ENCODE peak calls at places on chromosome 6, in five cellular contexts. R, I, Z, M and G are unnamed samples.

GRCh38 chr6:94751641-94752329 is 825.5 kb upstream of the MANEA start:
- DNase-seq in M (no peak), I (no peak), Z (peak), R (no peak), G (no peak)

GRCh38 chr6:35776364-35777215 is at the start of gene CLPSL2:
- DNase-seq in Z (no peak), M (peak), I (peak), R (no peak), G (peak)

GRCh38 chr6:142756215-142756630 is 188.8 kb downstream of the HIVEP2 start:
- DNase-seq in I (peak), Z (peak), M (no peak), R (no peak), G (no peak)

GRCh38 chr6:80488190-80488589 is 381.7 kb downstream of the BCKDHB start:
- DNase-seq in M (no peak), I (no peak), Z (no peak), R (no peak), G (no peak)

GRCh38 chr6:44642870-44643522 is 255.5 kb downstream of the CDC5L start:
- DNase-seq in Z (no peak), R (no peak), I (no peak), M (no peak), G (no peak)

GRCh38 chr6:47083586-47084047 is 41.5 kb upstream of the ADGRF1 start:
- DNase-seq in Z (peak), R (peak), M (no peak), I (peak), G (peak)

GRCh38 chr6:106886444-106886843 is 88.1 kb downstream of the CD24 start:
- DNase-seq in R (no peak), I (no peak), Z (no peak), M (no peak), G (no peak)

GRCh38 chr6:116017546-116018276 is 43.0 kb downstream of the FRK start:
- DNase-seq in M (no peak), R (no peak), I (no peak), Z (no peak), G (no peak)

GRCh38 chr6:38034269-38034914 is 214.9 kb downstream of the ZFAND3 start:
- DNase-seq in Z (peak), I (peak), M (peak), R (no peak), G (no peak)

GRCh38 chr6:28907394-28907793 is 16.4 kb downstream of the TRIM27 start:
- DNase-seq in M (no peak), Z (peak), I (peak), R (no peak), G (no peak)

GRCh38 chr6:39493717-39494116 is 171.2 kb upstream of the KCNK16 start:
- DNase-seq in R (no peak), M (no peak), Z (peak), I (peak), G (no peak)

GRCh38 chr6:72619883-72620696 is 1.8 kb upstream of the KCNQ5 start:
- DNase-seq in I (peak), R (peak), M (peak), Z (no peak), G (no peak)

GRCh38 chr6:123965894-123966293 is 162.2 kb downstream of the NKAIN2 start:
- DNase-seq in Z (peak), I (peak), M (peak), R (no peak), G (no peak)

GRCh38 chr6:36745283-36745682 is 47.7 kb downstream of the RAB44 start:
- DNase-seq in R (no peak), I (no peak), M (no peak), Z (no peak), G (no peak)

GRCh38 chr6:3138341-3138740 is 19.0 kb downstream of the TUBB2A start:
- DNase-seq in Z (peak), M (no peak), R (no peak), I (peak), G (no peak)

GRCh38 chr6:163625265-163625664 is 210.7 kb downstream of the QKI start:
- DNase-seq in M (no peak), Z (no peak), I (no peak), R (no peak), G (no peak)

GRCh38 chr6:127939442-127940066 is 38.7 kb upstream of the THEMIS start:
- DNase-seq in Z (peak), R (no peak), M (no peak), I (peak), G (no peak)

GRCh38 chr6:108650781-108651180 is 90.1 kb downstream of the FOXO3 start:
- DNase-seq in R (no peak), M (no peak), I (peak), Z (peak), G (no peak)

GRCh38 chr6:6221829-6222535 is 98.5 kb downstream of the F13A1 start:
- DNase-seq in R (no peak), Z (no peak), M (peak), I (no peak), G (no peak)

GRCh38 chr6:129515004-129515403 is 195.0 kb downstream of the ARHGAP18 start:
- DNase-seq in Z (no peak), R (no peak), I (no peak), M (no peak), G (no peak)

GRCh38 chr6:7045331-7045730 is 62.4 kb upstream of the RREB1 start:
- DNase-seq in M (no peak), R (no peak), I (no peak), Z (no peak), G (no peak)

GRCh38 chr6:153373869-153374268 is 242.8 kb upstream of the RGS17 start:
- DNase-seq in I (no peak), M (no peak), R (no peak), Z (no peak), G (no peak)

GRCh38 chr6:157403011-157403683 is 22.2 kb downstream of the ZDHHC14 start:
- DNase-seq in Z (no peak), M (no peak), I (no peak), R (no peak), G (no peak)

GRCh38 chr6:91608428-91608827 is 1021.6 kb upstream of the MAP3K7 start:
- DNase-seq in Z (no peak), R (peak), I (no peak), M (peak), G (no peak)

GRCh38 chr6:167396659-167397490 is 72.0 kb downstream of the TTLL2 start:
- DNase-seq in R (peak), I (no peak), M (no peak), Z (no peak), G (no peak)

GRCh38 chr6:156718647-156719394 is 58.4 kb upstream of the ARID1B start:
- DNase-seq in I (peak), R (peak), M (peak), Z (no peak), G (no peak)

GRCh38 chr6:166540631-166541331 is 45.7 kb downstream of the RAMACL start:
- DNase-seq in R (no peak), I (no peak), Z (no peak), M (no peak), G (no peak)

GRCh38 chr6:6333498-6333897 is 13.0 kb upstream of the F13A1 start:
- DNase-seq in I (no peak), Z (no peak), M (no peak), R (no peak), G (no peak)

GRCh38 chr6:41586564-41586963 is 40.4 kb downstream of the FOXP4 start:
- DNase-seq in M (no peak), Z (no peak), R (no peak), I (no peak), G (no peak)

DNA sequence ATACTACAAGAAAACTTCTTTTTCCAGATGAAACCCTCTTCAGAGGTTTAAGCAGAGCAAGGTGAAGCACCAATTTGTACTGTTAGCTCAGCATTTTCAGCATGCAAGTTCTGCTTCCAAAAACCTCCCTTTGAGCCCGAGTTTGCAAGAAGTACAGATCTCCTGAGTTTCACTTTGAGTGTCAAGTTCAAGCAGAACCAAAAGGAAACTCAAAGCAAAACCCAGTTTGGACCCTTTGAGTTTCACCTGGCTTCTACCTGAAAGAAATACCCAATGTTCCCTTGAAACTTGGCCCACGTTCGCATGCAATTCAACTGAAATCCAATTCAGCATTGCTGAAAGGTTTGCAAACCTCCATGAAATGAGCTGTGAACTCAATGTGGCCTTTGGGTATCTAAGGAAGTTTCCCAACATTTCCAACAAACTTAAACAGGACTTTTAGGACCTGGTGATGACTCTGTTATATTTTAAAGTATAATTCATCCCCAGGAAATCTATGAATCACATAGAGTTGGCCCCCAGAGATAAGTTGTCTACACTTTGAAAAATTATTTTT is 62.9 kb upstream of the HBS1L start:
- DNase-seq in R (no peak), I (no peak), Z (no peak), M (no peak), G (no peak)
- H3K4me3 ChIP-seq in R (no peak), I (no peak), Z (no peak), M (no peak), G (no peak)

GRCh38 chr6:22906091-22906549 is 336.8 kb downstream of the HDGFL1 start:
- DNase-seq in M (peak), I (peak), Z (peak), R (no peak), G (no peak)
- TF ChIP-seq CTCF in M (peak), I (peak), Z (peak), R (peak), G (no peak)

DNA sequence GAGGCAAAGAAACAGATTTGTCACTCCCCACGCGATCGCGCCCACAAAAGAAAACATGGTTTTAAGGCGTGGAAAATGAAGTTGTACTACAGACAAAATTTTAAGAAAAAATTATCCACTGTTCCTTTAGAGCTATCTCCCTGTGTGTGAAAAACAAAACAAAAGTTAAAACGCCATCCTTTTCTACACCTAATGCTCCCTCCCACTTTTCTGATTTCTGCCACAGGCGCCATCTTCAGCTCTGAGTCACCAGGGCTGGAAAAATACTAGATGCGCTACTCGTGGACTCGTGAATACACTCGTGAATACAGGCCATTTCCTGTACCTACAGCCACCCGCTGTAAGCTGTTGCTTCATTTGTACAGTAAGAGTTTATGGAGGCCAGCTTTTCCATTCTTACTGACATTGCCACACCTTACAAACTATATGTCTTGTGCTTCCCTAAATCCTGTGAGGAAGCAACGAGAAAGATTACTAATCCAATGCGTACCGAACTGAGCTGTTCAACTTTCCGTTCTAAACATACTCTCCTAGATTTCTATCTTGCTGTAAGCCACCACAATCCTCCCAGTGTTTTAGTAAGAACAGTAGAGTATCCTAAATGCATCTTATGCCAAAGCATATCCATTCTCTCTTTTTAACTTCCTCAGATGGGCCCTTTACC is 770 bp upstream of the AHI1 start:
- DNase-seq in Z (peak), I (peak), R (no peak), M (peak), G (peak)
- H3K4me3 ChIP-seq in Z (peak), I (peak), R (peak), M (peak), G (peak)

GRCh38 chr6:83215131-83216047 is 22.2 kb downstream of the RWDD2A start:
- DNase-seq in Z (peak), R (no peak), M (peak), I (peak), G (no peak)
- TF ChIP-seq CTCF in Z (peak), R (peak), M (peak), I (peak), G (peak)